ENCODE peak calls at places on chromosome 17, in six cellular contexts. One of them, this sample, is unnamed.
A peak's percentile ranks its signal among the peaks of the same experiment; 100 is the strongest.

GRCh38 chr17:51144266-51145022 is 8.9 kb upstream of the NME1 start:
- DNase-seq in AG10803: no peak
- DNase-seq in CD8-positive, alpha-beta T cell: no peak
- DNase-seq in mucosa of descending colon: no peak
- DNase-seq in uterus: no peak
- DNase-seq in bronchial epithelial cell: no peak
- DNase-seq in this sample: no peak

GRCh38 chr17:19371259-19372003 is 6.9 kb upstream of the MAPK7 start:
- DNase-seq in CD8-positive, alpha-beta T cell: no peak
- DNase-seq in uterus: peak; percentile 12
- DNase-seq in bronchial epithelial cell: no peak
- DNase-seq in AG10803: no peak
- DNase-seq in mucosa of descending colon: no peak
- DNase-seq in this sample: no peak

GRCh38 chr17:7184091-7184488 is 4.9 kb upstream of the ASGR1 start:
- DNase-seq in bronchial epithelial cell: no peak
- DNase-seq in mucosa of descending colon: peak; percentile 87
- DNase-seq in CD8-positive, alpha-beta T cell: no peak
- DNase-seq in uterus: no peak
- DNase-seq in AG10803: no peak
- DNase-seq in this sample: no peak

GRCh38 chr17:79658811-79659207 is 48.0 kb upstream of the RBFOX3 start:
- DNase-seq in AG10803: peak; percentile 4
- DNase-seq in CD8-positive, alpha-beta T cell: no peak
- DNase-seq in bronchial epithelial cell: peak; percentile 4
- DNase-seq in uterus: peak; percentile 64
- DNase-seq in mucosa of descending colon: peak; percentile 6
- DNase-seq in this sample: no peak

GRCh38 chr17:15963670-15964110 is 18.8 kb downstream of the ADORA2B start:
- DNase-seq in bronchial epithelial cell: peak; percentile 85
- DNase-seq in AG10803: no peak
- DNase-seq in CD8-positive, alpha-beta T cell: no peak
- DNase-seq in uterus: no peak
- DNase-seq in mucosa of descending colon: no peak
- DNase-seq in this sample: peak; percentile 85

GRCh38 chr17:46193246-46193625 is at the start of gene KANSL1:
- DNase-seq in bronchial epithelial cell: peak; percentile 57
- DNase-seq in CD8-positive, alpha-beta T cell: peak; percentile 80
- DNase-seq in uterus: peak; percentile 88
- DNase-seq in AG10803: peak; percentile 94
- DNase-seq in mucosa of descending colon: peak; percentile 86
- DNase-seq in this sample: peak; percentile 88

GRCh38 chr17:72591500-72592241 is 470.9 kb downstream of the SOX9 start:
- DNase-seq in AG10803: no peak
- DNase-seq in mucosa of descending colon: no peak
- DNase-seq in uterus: no peak
- DNase-seq in bronchial epithelial cell: no peak
- DNase-seq in CD8-positive, alpha-beta T cell: no peak
- DNase-seq in this sample: peak; percentile 45

GRCh38 chr17:29095439-29095838 is 52.5 kb downstream of the PIPOX start:
- DNase-seq in mucosa of descending colon: no peak
- DNase-seq in AG10803: no peak
- DNase-seq in CD8-positive, alpha-beta T cell: no peak
- DNase-seq in uterus: no peak
- DNase-seq in bronchial epithelial cell: no peak
- DNase-seq in this sample: no peak

GRCh38 chr17:32516940-32517711 is 30.3 kb downstream of the CDK5R1 start:
- DNase-seq in mucosa of descending colon: no peak
- DNase-seq in AG10803: no peak
- DNase-seq in uterus: no peak
- DNase-seq in bronchial epithelial cell: no peak
- DNase-seq in CD8-positive, alpha-beta T cell: no peak
- DNase-seq in this sample: no peak

GRCh38 chr17:31528291-31528874 is 136.9 kb downstream of the RAB11FIP4 start:
- DNase-seq in AG10803: no peak
- DNase-seq in bronchial epithelial cell: no peak
- DNase-seq in CD8-positive, alpha-beta T cell: no peak
- DNase-seq in uterus: no peak
- DNase-seq in mucosa of descending colon: no peak
- DNase-seq in this sample: no peak

GRCh38 chr17:77213778-77214132 is 73.0 kb downstream of the SEC14L1 start:
- DNase-seq in mucosa of descending colon: no peak
- DNase-seq in AG10803: no peak
- DNase-seq in uterus: no peak
- DNase-seq in CD8-positive, alpha-beta T cell: no peak
- DNase-seq in bronchial epithelial cell: no peak
- DNase-seq in this sample: no peak

GRCh38 chr17:3911271-3912053 is 4.8 kb downstream of the P2RX1 start:
- DNase-seq in CD8-positive, alpha-beta T cell: peak; percentile 57
- DNase-seq in AG10803: no peak
- DNase-seq in uterus: no peak
- DNase-seq in bronchial epithelial cell: no peak
- DNase-seq in mucosa of descending colon: peak; percentile 53
- DNase-seq in this sample: no peak

GRCh38 chr17:35856603-35857002 is 12.1 kb downstream of the HEATR9 start:
- DNase-seq in mucosa of descending colon: no peak
- DNase-seq in uterus: no peak
- DNase-seq in AG10803: no peak
- DNase-seq in bronchial epithelial cell: no peak
- DNase-seq in CD8-positive, alpha-beta T cell: no peak
- DNase-seq in this sample: no peak

GRCh38 chr17:63774141-63774981 is at the start of gene DDX42:
- DNase-seq in CD8-positive, alpha-beta T cell: peak; percentile 81
- DNase-seq in AG10803: peak; percentile 65
- DNase-seq in uterus: peak; percentile 39
- DNase-seq in bronchial epithelial cell: no peak
- DNase-seq in mucosa of descending colon: peak; percentile 91
- DNase-seq in this sample: peak; percentile 70

GRCh38 chr17:82065193-82065637 is 389 bp downstream of the DUS1L start:
- DNase-seq in bronchial epithelial cell: no peak
- DNase-seq in uterus: no peak
- DNase-seq in AG10803: peak; percentile 25
- DNase-seq in mucosa of descending colon: no peak
- DNase-seq in CD8-positive, alpha-beta T cell: no peak
- DNase-seq in this sample: peak; percentile 17

GRCh38 chr17:12789976-12790805 is 893 bp downstream of the ARHGAP44 start:
- DNase-seq in uterus: peak; percentile 19
- DNase-seq in CD8-positive, alpha-beta T cell: no peak
- DNase-seq in bronchial epithelial cell: peak; percentile 8
- DNase-seq in AG10803: no peak
- DNase-seq in mucosa of descending colon: peak; percentile 44
- DNase-seq in this sample: no peak

GRCh38 chr17:17784599-17785264 is 52.1 kb downstream of the SREBF1 start:
- DNase-seq in uterus: no peak
- DNase-seq in AG10803: no peak
- DNase-seq in CD8-positive, alpha-beta T cell: no peak
- DNase-seq in bronchial epithelial cell: no peak
- DNase-seq in mucosa of descending colon: peak; percentile 20
- DNase-seq in this sample: no peak
- TF ChIP-seq CTCF in uterus: no peak
- TF ChIP-seq CTCF in AG10803: peak; percentile 19
- TF ChIP-seq CTCF in CD8-positive, alpha-beta T cell: peak; percentile 25
- TF ChIP-seq CTCF in bronchial epithelial cell: peak; percentile 23
- TF ChIP-seq CTCF in mucosa of descending colon: no peak
- TF ChIP-seq CTCF in this sample: no peak

GRCh38 chr17:10730956-10731879 is 1.4 kb upstream of the TMEM220 start:
- DNase-seq in mucosa of descending colon: peak; percentile 60
- DNase-seq in CD8-positive, alpha-beta T cell: no peak
- DNase-seq in AG10803: no peak
- DNase-seq in uterus: no peak
- DNase-seq in bronchial epithelial cell: no peak
- DNase-seq in this sample: no peak
- H3K4me3 ChIP-seq in mucosa of descending colon: no peak overlapping the region
- H3K4me3 ChIP-seq in CD8-positive, alpha-beta T cell: no peak overlapping the region
- H3K4me3 ChIP-seq in AG10803: peak overlapping the region; percentile 67
- H3K4me3 ChIP-seq in uterus: no peak overlapping the region
- H3K4me3 ChIP-seq in bronchial epithelial cell: no peak overlapping the region
- H3K4me3 ChIP-seq in this sample: no peak overlapping the region

DNA sequence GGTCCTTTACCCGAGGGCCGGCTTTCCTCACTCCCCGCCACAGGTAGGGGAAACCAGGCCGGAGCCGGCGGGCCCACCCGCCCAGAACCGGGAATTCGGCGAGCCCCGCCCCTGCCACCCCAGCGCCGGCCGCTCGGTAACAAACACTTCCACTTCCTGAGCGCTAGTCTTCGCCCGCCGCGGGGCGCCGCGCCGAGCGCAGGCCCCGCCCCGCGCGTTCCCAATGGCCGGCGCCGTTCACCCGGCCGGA is 224 bp upstream of the NHERF1 start:
- DNase-seq in AG10803: no peak
- DNase-seq in CD8-positive, alpha-beta T cell: no peak
- DNase-seq in uterus: no peak
- DNase-seq in bronchial epithelial cell: peak; percentile 83
- DNase-seq in mucosa of descending colon: no peak
- DNase-seq in this sample: no peak
- TF ChIP-seq CTCF in AG10803: no peak
- TF ChIP-seq CTCF in CD8-positive, alpha-beta T cell: no peak
- TF ChIP-seq CTCF in uterus: no peak
- TF ChIP-seq CTCF in bronchial epithelial cell: no peak
- TF ChIP-seq CTCF in mucosa of descending colon: no peak
- TF ChIP-seq CTCF in this sample: no peak

GRCh38 chr17:58345500-58345899 is 6.5 kb downstream of the SUPT4H1 start:
- DNase-seq in mucosa of descending colon: no peak
- DNase-seq in CD8-positive, alpha-beta T cell: no peak
- DNase-seq in AG10803: no peak
- DNase-seq in uterus: no peak
- DNase-seq in bronchial epithelial cell: no peak
- DNase-seq in this sample: no peak
- H3K4me3 ChIP-seq in mucosa of descending colon: no peak overlapping the region
- H3K4me3 ChIP-seq in CD8-positive, alpha-beta T cell: no peak overlapping the region
- H3K4me3 ChIP-seq in AG10803: no peak overlapping the region
- H3K4me3 ChIP-seq in uterus: no peak overlapping the region
- H3K4me3 ChIP-seq in bronchial epithelial cell: no peak overlapping the region
- H3K4me3 ChIP-seq in this sample: no peak overlapping the region

GRCh38 chr17:58172369-58173071 is 5.7 kb downstream of the OR4D2 start:
- DNase-seq in mucosa of descending colon: peak; percentile 19
- DNase-seq in bronchial epithelial cell: peak; percentile 52
- DNase-seq in AG10803: no peak
- DNase-seq in uterus: no peak
- DNase-seq in CD8-positive, alpha-beta T cell: no peak
- DNase-seq in this sample: peak; percentile 4
- TF ChIP-seq CTCF in mucosa of descending colon: no peak
- TF ChIP-seq CTCF in bronchial epithelial cell: peak; percentile 66
- TF ChIP-seq CTCF in AG10803: peak; percentile 31
- TF ChIP-seq CTCF in uterus: no peak
- TF ChIP-seq CTCF in CD8-positive, alpha-beta T cell: peak; percentile 66
- TF ChIP-seq CTCF in this sample: peak; percentile 41

DNA sequence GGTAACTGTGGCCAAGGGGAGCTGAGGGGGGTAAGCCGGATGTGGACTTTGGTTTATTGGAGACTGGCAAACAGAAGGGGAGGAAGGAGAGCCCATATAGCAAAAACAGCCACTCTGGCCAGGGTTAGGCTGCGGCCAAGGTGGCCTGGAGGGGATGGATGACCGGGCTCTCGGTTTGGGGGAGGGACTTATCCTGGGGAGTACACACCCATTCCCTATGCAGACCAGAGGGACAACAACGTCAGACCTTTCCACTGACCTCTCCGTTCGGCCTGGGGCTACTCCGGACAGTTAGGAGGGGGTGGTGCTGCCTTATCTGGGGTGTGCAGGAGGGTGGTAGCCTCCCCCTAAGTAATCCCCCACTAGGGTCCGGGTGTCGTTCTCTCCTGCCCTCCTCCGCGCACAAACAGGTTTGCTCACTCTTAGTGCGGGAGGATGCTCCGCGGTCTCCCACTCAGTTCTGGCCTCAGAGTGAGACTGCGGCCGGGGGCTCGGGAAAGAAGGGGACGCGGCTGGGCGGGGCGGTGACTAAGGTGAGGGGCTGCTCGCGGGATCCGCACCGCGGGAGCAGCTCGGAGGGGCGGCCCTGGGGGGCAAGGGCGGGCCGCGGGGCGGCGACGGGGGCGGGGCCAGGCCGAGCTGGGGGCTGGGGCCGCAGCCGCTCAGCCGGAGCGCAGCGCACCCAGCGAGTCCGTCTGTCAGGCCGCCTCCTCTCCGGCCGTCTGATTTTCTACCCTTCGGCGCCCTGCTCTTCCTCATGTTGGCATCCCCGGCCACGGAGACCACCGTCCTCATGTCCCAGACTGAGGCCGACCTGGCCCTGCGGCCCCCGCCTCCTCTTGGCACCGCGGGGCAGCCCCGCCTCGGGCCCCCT is at the start of gene WNK4:
- DNase-seq in CD8-positive, alpha-beta T cell: no peak
- DNase-seq in uterus: no peak
- DNase-seq in bronchial epithelial cell: no peak
- DNase-seq in mucosa of descending colon: peak; percentile 88
- DNase-seq in AG10803: peak; percentile 22
- DNase-seq in this sample: peak; percentile 43
- H3K4me3 ChIP-seq in CD8-positive, alpha-beta T cell: no peak within 1 kb of the TSS
- H3K4me3 ChIP-seq in uterus: no peak within 1 kb of the TSS
- H3K4me3 ChIP-seq in bronchial epithelial cell: peak within 1 kb of the TSS; percentile 29
- H3K4me3 ChIP-seq in mucosa of descending colon: peak within 1 kb of the TSS; percentile 48
- H3K4me3 ChIP-seq in AG10803: peak within 1 kb of the TSS; percentile 78
- H3K4me3 ChIP-seq in this sample: peak within 1 kb of the TSS; percentile 70

GRCh38 chr17:69864531-69864930 is 210.5 kb upstream of the KCNJ16 start:
- DNase-seq in CD8-positive, alpha-beta T cell: no peak
- DNase-seq in AG10803: peak; percentile 44
- DNase-seq in mucosa of descending colon: no peak
- DNase-seq in uterus: no peak
- DNase-seq in bronchial epithelial cell: no peak
- DNase-seq in this sample: no peak
- TF ChIP-seq CTCF in CD8-positive, alpha-beta T cell: no peak
- TF ChIP-seq CTCF in AG10803: no peak
- TF ChIP-seq CTCF in mucosa of descending colon: no peak
- TF ChIP-seq CTCF in uterus: no peak
- TF ChIP-seq CTCF in bronchial epithelial cell: no peak
- TF ChIP-seq CTCF in this sample: no peak